ENCODE peak calls at places on chromosomes 12 and 14, in six cellular contexts. A is CD8-positive, alpha-beta T cell; L is AG09309; G is epithelial cell of esophagus; X is BJ; S is HCT116. F is an unnamed sample.

GRCh38 chr12:57477710-57478681 is 1.7 kb downstream of the ARHGAP9 start:
- DNase-seq in A (peak; percentile 70), L (no peak), G (peak; percentile 58), X (no peak), S (no peak), F (no peak)

GRCh38 chr14:25009891-25010290 is 40.1 kb downstream of the STXBP6 start:
- DNase-seq in A (no peak), L (peak; percentile 5), G (no peak), X (peak; percentile 39), S (no peak), F (peak; percentile 36)

GRCh38 chr12:64796205-64796845 is 28.1 kb upstream of the TBC1D30 start:
- DNase-seq in A (peak; percentile 56), L (peak; percentile 81), G (peak; percentile 96), X (peak; percentile 56), S (peak; percentile 83), F (peak; percentile 80)

GRCh38 chr12:61916856-61917255 is 343.3 kb upstream of the USP15 start:
- DNase-seq in A (no peak), L (no peak), G (peak; percentile 26), X (no peak), S (no peak), F (no peak)

GRCh38 chr14:53783256-53783655 is 173.4 kb downstream of the BMP4 start:
- DNase-seq in A (no peak), L (no peak), G (no peak), X (no peak), S (no peak), F (no peak)

GRCh38 chr12:57844725-57845477 is 1.6 kb downstream of the CTDSP2 start:
- DNase-seq in A (peak; percentile 60), L (no peak), G (peak; percentile 39), X (no peak), S (peak; percentile 23), F (no peak)

GRCh38 chr12:49801141-49802063 is 26.8 kb downstream of the NCKAP5L start:
- DNase-seq in A (no peak), L (no peak), G (no peak), X (no peak), S (no peak), F (no peak)

GRCh38 chr12:132006056-132006680 is 56.4 kb downstream of the EP400 start:
- DNase-seq in A (no peak), L (no peak), G (no peak), X (no peak), S (no peak), F (no peak)

GRCh38 chr12:105622220-105622619 is 291.7 kb downstream of the C12orf75 start:
- DNase-seq in A (no peak), L (no peak), G (no peak), X (no peak), S (no peak), F (no peak)

GRCh38 chr12:60689137-60689536 is 1093.3 kb downstream of the SLC16A7 start:
- DNase-seq in A (no peak), L (no peak), G (peak; percentile 36), X (no peak), S (peak; percentile 4), F (no peak)

GRCh38 chr12:124921200-124922008 is 7.0 kb upstream of the UBC start:
- DNase-seq in A (peak; percentile 79), L (no peak), G (peak; percentile 81), X (no peak), S (no peak), F (no peak)

GRCh38 chr12:85664429-85664828 is 171.8 kb downstream of the RASSF9 start:
- DNase-seq in A (no peak), L (no peak), G (no peak), X (no peak), S (no peak), F (no peak)

GRCh38 chr14:69948311-69948710 is 69.1 kb downstream of the SMOC1 start:
- DNase-seq in A (no peak), L (no peak), G (no peak), X (no peak), S (no peak), F (no peak)

GRCh38 chr12:31582155-31582554 is 8.8 kb downstream of the DENND5B start:
- DNase-seq in A (no peak), L (no peak), G (peak; percentile 64), X (no peak), S (no peak), F (no peak)

GRCh38 chr12:23472329-23472971 is 477.0 kb downstream of the SOX5 start:
- DNase-seq in A (no peak), L (no peak), G (peak; percentile 99), X (no peak), S (no peak), F (no peak)

GRCh38 chr14:49187799-49188198 is 398.4 kb downstream of the RPS29 start:
- DNase-seq in A (no peak), L (no peak), G (no peak), X (no peak), S (no peak), F (no peak)

GRCh38 chr14:106372870-106373657 is 846.7 kb downstream of the TMEM121 start:
- DNase-seq in A (peak; percentile 85), L (no peak), G (peak; percentile 2), X (no peak), S (peak; percentile 7), F (no peak)

GRCh38 chr14:106377432-106377831 is 851.0 kb downstream of the TMEM121 start:
- DNase-seq in A (no peak), L (no peak), G (no peak), X (no peak), S (no peak), F (no peak)

GRCh38 chr14:106380740-106381139 is 854.4 kb downstream of the TMEM121 start:
- DNase-seq in A (no peak), L (no peak), G (no peak), X (no peak), S (no peak), F (no peak)

DNA sequence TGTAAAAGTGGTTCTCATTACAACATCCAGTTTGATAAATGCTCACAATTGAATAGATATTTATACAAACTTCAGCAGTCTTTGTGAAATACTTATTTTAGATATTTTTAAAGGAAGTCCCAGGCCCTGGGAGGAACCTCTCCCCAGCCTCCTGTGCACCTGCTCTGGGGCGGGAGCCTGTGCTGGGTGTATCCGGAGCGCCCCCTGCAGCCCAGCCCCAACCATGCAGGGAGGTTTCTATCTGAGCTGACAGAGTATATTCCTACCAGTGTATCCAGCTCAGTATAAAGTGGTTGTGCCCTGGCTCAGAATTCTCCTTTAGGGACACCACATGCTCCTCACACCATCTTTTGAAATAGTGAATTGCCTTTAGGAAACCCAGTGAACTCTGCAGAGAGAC is 851.8 kb downstream of the TMEM121 start:
- DNase-seq in A (no peak), L (no peak), G (no peak), X (no peak), S (no peak), F (no peak)
- TF ChIP-seq CTCF in A (peak; percentile 64), L (no peak), G (no peak), X (no peak), S (no peak), F (no peak)

GRCh38 chr12:114674201-114675047 is 9.6 kb downstream of the TBX3 start:
- DNase-seq in A (no peak), L (no peak), G (no peak), X (no peak), S (no peak), F (no peak)

GRCh38 chr12:114673169-114673833 is 10.7 kb downstream of the TBX3 start:
- DNase-seq in A (no peak), L (no peak), G (no peak), X (no peak), S (no peak), F (no peak)

GRCh38 chr12:114678028-114678427 is 5.9 kb downstream of the TBX3 start:
- DNase-seq in A (no peak), L (no peak), G (no peak), X (no peak), S (no peak), F (no peak)

GRCh38 chr12:114678718-114679117 is 5.3 kb downstream of the TBX3 start:
- DNase-seq in A (no peak), L (no peak), G (no peak), X (no peak), S (no peak), F (no peak)

DNA sequence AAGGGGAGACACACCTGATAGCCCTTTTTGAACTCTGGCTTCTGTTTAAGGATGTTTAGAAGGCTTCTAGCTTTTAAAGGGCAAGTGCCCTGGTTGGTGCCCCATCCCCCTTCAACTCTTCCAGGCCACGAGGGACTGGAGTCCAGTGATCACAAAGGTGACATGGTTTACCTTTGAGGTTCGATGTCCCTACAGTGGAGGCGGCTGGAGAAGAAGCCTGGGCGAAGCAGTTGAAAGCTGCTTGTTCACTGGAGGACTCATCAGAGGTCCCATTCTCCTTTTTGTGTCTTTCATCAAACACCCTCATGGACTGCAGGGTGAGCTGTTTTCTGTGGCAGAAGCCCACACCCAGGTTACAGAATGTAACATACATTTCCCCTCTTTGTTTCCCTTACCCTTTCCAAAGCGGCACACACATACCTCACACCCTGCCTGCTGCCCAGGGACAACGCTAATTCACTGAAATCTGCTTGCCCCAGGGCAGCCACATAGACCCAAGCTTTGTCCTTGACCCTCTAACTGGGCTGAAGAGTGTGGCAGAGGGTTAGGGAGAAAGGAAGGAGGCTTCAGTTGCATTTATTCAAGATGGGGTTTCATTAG is 7.7 kb downstream of the TBX3 start:
- DNase-seq in A (no peak), L (no peak), G (no peak), X (no peak), S (no peak), F (no peak)
- TF ChIP-seq CTCF in A (no peak), L (no peak), G (no peak), X (no peak), S (no peak), F (no peak)

DNA sequence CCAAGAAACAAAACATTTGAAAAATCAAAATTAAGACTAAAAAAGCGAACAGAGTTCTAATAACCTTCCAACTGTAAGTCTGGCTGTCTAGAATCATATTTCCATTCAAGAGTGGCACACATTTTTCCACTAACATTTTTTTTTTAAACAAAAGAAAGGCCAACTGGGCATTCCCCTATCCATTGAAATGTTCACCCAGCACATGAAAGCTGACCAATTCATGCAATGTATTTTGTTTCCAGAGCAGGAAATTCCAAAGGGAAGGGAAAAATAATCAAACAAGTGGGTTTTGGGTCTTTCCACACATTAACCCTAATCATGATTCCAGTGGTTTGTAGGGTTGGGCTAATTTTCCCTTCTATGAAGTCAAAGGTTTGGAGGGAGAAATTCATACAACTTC is 206.5 kb downstream of the CALM1 start:
- DNase-seq in A (no peak), L (no peak), G (no peak), X (no peak), S (no peak), F (no peak)
- TF ChIP-seq CTCF in A (no peak), L (no peak), G (no peak), X (no peak), S (no peak), F (no peak)

DNA sequence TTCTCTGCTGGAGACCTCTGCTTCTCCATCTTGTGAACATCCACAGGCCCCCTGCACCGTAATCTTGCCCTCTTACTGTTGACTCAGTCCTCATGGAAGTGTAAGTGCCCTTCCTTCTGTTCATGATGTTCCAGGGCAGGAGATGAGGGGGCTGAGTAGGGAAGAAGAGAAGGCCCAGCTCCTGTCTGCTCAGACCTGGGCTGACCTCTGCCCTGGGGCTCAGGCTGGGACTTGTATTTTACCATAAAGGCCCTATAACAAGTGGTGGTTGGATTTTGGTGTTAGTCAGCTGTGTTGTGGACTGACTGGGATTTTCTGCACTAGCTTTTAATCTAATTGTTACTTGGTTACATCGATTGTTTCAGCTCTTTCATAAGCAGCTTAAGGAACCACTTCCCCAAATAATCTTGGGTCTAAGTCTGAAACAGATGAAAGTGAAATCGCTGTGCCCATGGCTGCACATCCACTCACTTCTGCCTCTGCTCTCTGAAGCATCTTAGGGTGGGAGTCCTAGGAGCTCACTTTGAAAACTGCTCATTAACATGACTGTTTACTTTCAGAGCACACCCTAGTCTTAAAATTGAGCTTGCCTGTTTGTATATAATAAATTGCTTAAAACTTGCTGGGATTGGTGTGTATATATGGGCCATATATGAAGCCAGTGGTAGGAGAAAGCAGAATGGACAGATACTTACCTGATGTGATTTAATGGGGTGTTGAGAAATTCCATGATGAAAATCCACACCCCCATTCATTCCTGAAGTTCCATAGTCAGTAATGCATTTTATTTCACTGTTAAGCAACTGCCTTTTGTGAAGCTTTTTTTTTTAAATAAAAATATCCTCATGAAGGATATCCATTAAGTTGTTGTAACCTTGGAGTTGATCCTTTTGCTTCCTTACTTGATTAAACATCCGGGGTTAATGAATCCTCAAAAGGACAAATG is 17.7 kb downstream of the C12orf71 start:
- DNase-seq in A (no peak), L (no peak), G (peak; percentile 17), X (no peak), S (no peak), F (no peak)
- TF ChIP-seq CTCF in A (no peak), L (no peak), G (no peak), X (no peak), S (no peak), F (no peak)